ENCODE peak calls at places on chromosomes 12 and 14, in ten cellular contexts. One of them, this sample, is unnamed.
A peak's percentile ranks its signal among the peaks of the same experiment; 100 is the strongest.

GRCh38 chr12:54136844-54137580 is 51.8 kb downstream of the SMUG1 start:
- DNase-seq in stimulated activated CD4-positive, alpha-beta T cell treated with anti-CD3 and anti-CD28 coated beads, Interleukin-12 subunit alpha, Interleukin-12 subunit beta, amount 100 ng/mL, for 4 hours: no peak
- DNase-seq in stomach: no peak
- DNase-seq in lower lobe of right lung: no peak
- DNase-seq in thyroid gland: no peak
- DNase-seq in left cardiac atrium: no peak
- DNase-seq in Kasumi-1: no peak
- DNase-seq in non-pigmented ciliary epithelial cell: no peak
- DNase-seq in H54: no peak
- DNase-seq in caudate nucleus: no peak
- DNase-seq in this sample: no peak

GRCh38 chr12:61412209-61412608 is 848.0 kb upstream of the USP15 start:
- DNase-seq in non-pigmented ciliary epithelial cell: no peak
- DNase-seq in thyroid gland: no peak
- DNase-seq in caudate nucleus: no peak
- DNase-seq in stimulated activated CD4-positive, alpha-beta T cell treated with anti-CD3 and anti-CD28 coated beads, Interleukin-12 subunit alpha, Interleukin-12 subunit beta, amount 100 ng/mL, for 4 hours: no peak
- DNase-seq in left cardiac atrium: no peak
- DNase-seq in H54: no peak
- DNase-seq in lower lobe of right lung: no peak
- DNase-seq in Kasumi-1: no peak
- DNase-seq in stomach: no peak
- DNase-seq in this sample: no peak

GRCh38 chr12:109606261-109607028 is 32.9 kb downstream of the MVK start:
- DNase-seq in lower lobe of right lung: no peak
- DNase-seq in left cardiac atrium: peak; percentile 44
- DNase-seq in thyroid gland: no peak
- DNase-seq in H54: no peak
- DNase-seq in stimulated activated CD4-positive, alpha-beta T cell treated with anti-CD3 and anti-CD28 coated beads, Interleukin-12 subunit alpha, Interleukin-12 subunit beta, amount 100 ng/mL, for 4 hours: no peak
- DNase-seq in stomach: no peak
- DNase-seq in non-pigmented ciliary epithelial cell: no peak
- DNase-seq in Kasumi-1: no peak
- DNase-seq in caudate nucleus: peak; percentile 76
- DNase-seq in this sample: peak; percentile 86

GRCh38 chr12:93468008-93468371 is 676 bp downstream of the MRPL42 start:
- DNase-seq in caudate nucleus: no peak
- DNase-seq in lower lobe of right lung: no peak
- DNase-seq in H54: no peak
- DNase-seq in stimulated activated CD4-positive, alpha-beta T cell treated with anti-CD3 and anti-CD28 coated beads, Interleukin-12 subunit alpha, Interleukin-12 subunit beta, amount 100 ng/mL, for 4 hours: no peak
- DNase-seq in Kasumi-1: no peak
- DNase-seq in stomach: no peak
- DNase-seq in thyroid gland: no peak
- DNase-seq in non-pigmented ciliary epithelial cell: no peak
- DNase-seq in left cardiac atrium: no peak
- DNase-seq in this sample: no peak

GRCh38 chr12:93790472-93791152 is 113.4 kb downstream of the CRADD start:
- DNase-seq in stomach: no peak
- DNase-seq in H54: no peak
- DNase-seq in Kasumi-1: peak; percentile 17
- DNase-seq in left cardiac atrium: no peak
- DNase-seq in non-pigmented ciliary epithelial cell: peak; percentile 88
- DNase-seq in lower lobe of right lung: no peak
- DNase-seq in caudate nucleus: no peak
- DNase-seq in stimulated activated CD4-positive, alpha-beta T cell treated with anti-CD3 and anti-CD28 coated beads, Interleukin-12 subunit alpha, Interleukin-12 subunit beta, amount 100 ng/mL, for 4 hours: no peak
- DNase-seq in thyroid gland: no peak
- DNase-seq in this sample: no peak

GRCh38 chr12:100741084-100741711 is 53.4 kb upstream of the ANO4 start:
- DNase-seq in stomach: no peak
- DNase-seq in left cardiac atrium: no peak
- DNase-seq in thyroid gland: peak; percentile 9
- DNase-seq in H54: no peak
- DNase-seq in stimulated activated CD4-positive, alpha-beta T cell treated with anti-CD3 and anti-CD28 coated beads, Interleukin-12 subunit alpha, Interleukin-12 subunit beta, amount 100 ng/mL, for 4 hours: no peak
- DNase-seq in lower lobe of right lung: no peak
- DNase-seq in Kasumi-1: peak; percentile 54
- DNase-seq in caudate nucleus: no peak
- DNase-seq in non-pigmented ciliary epithelial cell: no peak
- DNase-seq in this sample: peak; percentile 32

GRCh38 chr14:90579088-90579487 is 182.3 kb downstream of the CALM1 start:
- DNase-seq in left cardiac atrium: no peak
- DNase-seq in caudate nucleus: no peak
- DNase-seq in H54: no peak
- DNase-seq in Kasumi-1: no peak
- DNase-seq in stimulated activated CD4-positive, alpha-beta T cell treated with anti-CD3 and anti-CD28 coated beads, Interleukin-12 subunit alpha, Interleukin-12 subunit beta, amount 100 ng/mL, for 4 hours: no peak
- DNase-seq in non-pigmented ciliary epithelial cell: no peak
- DNase-seq in thyroid gland: no peak
- DNase-seq in lower lobe of right lung: no peak
- DNase-seq in stomach: no peak
- DNase-seq in this sample: no peak

GRCh38 chr14:99517046-99517642 is 35.9 kb downstream of the CCNK start:
- DNase-seq in left cardiac atrium: no peak
- DNase-seq in thyroid gland: no peak
- DNase-seq in stimulated activated CD4-positive, alpha-beta T cell treated with anti-CD3 and anti-CD28 coated beads, Interleukin-12 subunit alpha, Interleukin-12 subunit beta, amount 100 ng/mL, for 4 hours: no peak
- DNase-seq in stomach: no peak
- DNase-seq in Kasumi-1: no peak
- DNase-seq in caudate nucleus: no peak
- DNase-seq in non-pigmented ciliary epithelial cell: no peak
- DNase-seq in H54: no peak
- DNase-seq in lower lobe of right lung: no peak
- DNase-seq in this sample: no peak

GRCh38 chr12:57833672-57834071 is 12.9 kb downstream of the CTDSP2 start:
- DNase-seq in H54: no peak
- DNase-seq in stimulated activated CD4-positive, alpha-beta T cell treated with anti-CD3 and anti-CD28 coated beads, Interleukin-12 subunit alpha, Interleukin-12 subunit beta, amount 100 ng/mL, for 4 hours: no peak
- DNase-seq in Kasumi-1: no peak
- DNase-seq in lower lobe of right lung: no peak
- DNase-seq in left cardiac atrium: no peak
- DNase-seq in non-pigmented ciliary epithelial cell: no peak
- DNase-seq in caudate nucleus: no peak
- DNase-seq in thyroid gland: no peak
- DNase-seq in stomach: no peak
- DNase-seq in this sample: no peak

GRCh38 chr12:109578330-109578927 is 4.8 kb downstream of the MVK start:
- DNase-seq in stimulated activated CD4-positive, alpha-beta T cell treated with anti-CD3 and anti-CD28 coated beads, Interleukin-12 subunit alpha, Interleukin-12 subunit beta, amount 100 ng/mL, for 4 hours: no peak
- DNase-seq in H54: no peak
- DNase-seq in caudate nucleus: no peak
- DNase-seq in left cardiac atrium: no peak
- DNase-seq in thyroid gland: no peak
- DNase-seq in non-pigmented ciliary epithelial cell: no peak
- DNase-seq in Kasumi-1: no peak
- DNase-seq in stomach: no peak
- DNase-seq in lower lobe of right lung: no peak
- DNase-seq in this sample: no peak

GRCh38 chr12:57614178-57614947 is 3.1 kb downstream of the ARHGEF25 start:
- DNase-seq in H54: no peak
- DNase-seq in caudate nucleus: no peak
- DNase-seq in thyroid gland: no peak
- DNase-seq in stimulated activated CD4-positive, alpha-beta T cell treated with anti-CD3 and anti-CD28 coated beads, Interleukin-12 subunit alpha, Interleukin-12 subunit beta, amount 100 ng/mL, for 4 hours: no peak
- DNase-seq in Kasumi-1: no peak
- DNase-seq in non-pigmented ciliary epithelial cell: no peak
- DNase-seq in stomach: no peak
- DNase-seq in left cardiac atrium: no peak
- DNase-seq in lower lobe of right lung: no peak
- DNase-seq in this sample: no peak

GRCh38 chr12:104579716-104580495 is 123.2 kb downstream of the CHST11 start:
- DNase-seq in non-pigmented ciliary epithelial cell: no peak
- DNase-seq in thyroid gland: no peak
- DNase-seq in stimulated activated CD4-positive, alpha-beta T cell treated with anti-CD3 and anti-CD28 coated beads, Interleukin-12 subunit alpha, Interleukin-12 subunit beta, amount 100 ng/mL, for 4 hours: no peak
- DNase-seq in lower lobe of right lung: no peak
- DNase-seq in caudate nucleus: no peak
- DNase-seq in H54: no peak
- DNase-seq in left cardiac atrium: no peak
- DNase-seq in stomach: no peak
- DNase-seq in Kasumi-1: no peak
- DNase-seq in this sample: no peak

GRCh38 chr14:21039585-21040369 is 2.4 kb upstream of the RNASE7 start:
- DNase-seq in left cardiac atrium: no peak
- DNase-seq in thyroid gland: peak; percentile 56
- DNase-seq in lower lobe of right lung: no peak
- DNase-seq in stomach: peak; percentile 49
- DNase-seq in non-pigmented ciliary epithelial cell: no peak
- DNase-seq in H54: no peak
- DNase-seq in Kasumi-1: peak; percentile 85
- DNase-seq in caudate nucleus: peak; percentile 59
- DNase-seq in stimulated activated CD4-positive, alpha-beta T cell treated with anti-CD3 and anti-CD28 coated beads, Interleukin-12 subunit alpha, Interleukin-12 subunit beta, amount 100 ng/mL, for 4 hours: no peak
- DNase-seq in this sample: peak; percentile 64

GRCh38 chr12:104930388-104931326 is 27.4 kb downstream of the SLC41A2 start:
- DNase-seq in stomach: no peak
- DNase-seq in caudate nucleus: no peak
- DNase-seq in H54: no peak
- DNase-seq in thyroid gland: no peak
- DNase-seq in left cardiac atrium: no peak
- DNase-seq in stimulated activated CD4-positive, alpha-beta T cell treated with anti-CD3 and anti-CD28 coated beads, Interleukin-12 subunit alpha, Interleukin-12 subunit beta, amount 100 ng/mL, for 4 hours: peak; percentile 7
- DNase-seq in lower lobe of right lung: no peak
- DNase-seq in non-pigmented ciliary epithelial cell: no peak
- DNase-seq in Kasumi-1: no peak
- DNase-seq in this sample: no peak

GRCh38 chr12:123105427-123105826 is 45.5 kb downstream of the PITPNM2 start:
- DNase-seq in caudate nucleus: no peak
- DNase-seq in non-pigmented ciliary epithelial cell: no peak
- DNase-seq in Kasumi-1: no peak
- DNase-seq in H54: no peak
- DNase-seq in lower lobe of right lung: no peak
- DNase-seq in left cardiac atrium: no peak
- DNase-seq in thyroid gland: no peak
- DNase-seq in stimulated activated CD4-positive, alpha-beta T cell treated with anti-CD3 and anti-CD28 coated beads, Interleukin-12 subunit alpha, Interleukin-12 subunit beta, amount 100 ng/mL, for 4 hours: no peak
- DNase-seq in stomach: no peak
- DNase-seq in this sample: no peak

GRCh38 chr14:97058071-97058470 is 260.9 kb downstream of the VRK1 start:
- DNase-seq in lower lobe of right lung: no peak
- DNase-seq in Kasumi-1: no peak
- DNase-seq in H54: no peak
- DNase-seq in stomach: no peak
- DNase-seq in thyroid gland: no peak
- DNase-seq in stimulated activated CD4-positive, alpha-beta T cell treated with anti-CD3 and anti-CD28 coated beads, Interleukin-12 subunit alpha, Interleukin-12 subunit beta, amount 100 ng/mL, for 4 hours: no peak
- DNase-seq in left cardiac atrium: no peak
- DNase-seq in caudate nucleus: no peak
- DNase-seq in non-pigmented ciliary epithelial cell: no peak
- DNase-seq in this sample: no peak

GRCh38 chr14:105083926-105084685 is 18.9 kb upstream of the GPR132 start:
- DNase-seq in left cardiac atrium: no peak
- DNase-seq in thyroid gland: no peak
- DNase-seq in lower lobe of right lung: no peak
- DNase-seq in non-pigmented ciliary epithelial cell: no peak
- DNase-seq in stomach: no peak
- DNase-seq in stimulated activated CD4-positive, alpha-beta T cell treated with anti-CD3 and anti-CD28 coated beads, Interleukin-12 subunit alpha, Interleukin-12 subunit beta, amount 100 ng/mL, for 4 hours: no peak
- DNase-seq in caudate nucleus: no peak
- DNase-seq in H54: no peak
- DNase-seq in Kasumi-1: no peak
- DNase-seq in this sample: no peak

GRCh38 chr14:104563742-104564615 is 15.6 kb upstream of the C14orf180 start:
- DNase-seq in lower lobe of right lung: peak; percentile 71
- DNase-seq in thyroid gland: peak; percentile 77
- DNase-seq in left cardiac atrium: peak; percentile 81
- DNase-seq in caudate nucleus: peak; percentile 72
- DNase-seq in stomach: peak; percentile 75
- DNase-seq in stimulated activated CD4-positive, alpha-beta T cell treated with anti-CD3 and anti-CD28 coated beads, Interleukin-12 subunit alpha, Interleukin-12 subunit beta, amount 100 ng/mL, for 4 hours: peak; percentile 61
- DNase-seq in H54: peak; percentile 94
- DNase-seq in non-pigmented ciliary epithelial cell: no peak
- DNase-seq in Kasumi-1: peak; percentile 40
- DNase-seq in this sample: peak; percentile 91

GRCh38 chr12:129589503-129589902 is 314.3 kb downstream of the TMEM132D start:
- DNase-seq in thyroid gland: no peak
- DNase-seq in stomach: no peak
- DNase-seq in stimulated activated CD4-positive, alpha-beta T cell treated with anti-CD3 and anti-CD28 coated beads, Interleukin-12 subunit alpha, Interleukin-12 subunit beta, amount 100 ng/mL, for 4 hours: no peak
- DNase-seq in non-pigmented ciliary epithelial cell: no peak
- DNase-seq in H54: no peak
- DNase-seq in caudate nucleus: no peak
- DNase-seq in lower lobe of right lung: no peak
- DNase-seq in left cardiac atrium: no peak
- DNase-seq in Kasumi-1: no peak
- DNase-seq in this sample: no peak

GRCh38 chr12:117660896-117661295 is 299.5 kb upstream of the NOS1 start:
- DNase-seq in H54: no peak
- DNase-seq in left cardiac atrium: no peak
- DNase-seq in stimulated activated CD4-positive, alpha-beta T cell treated with anti-CD3 and anti-CD28 coated beads, Interleukin-12 subunit alpha, Interleukin-12 subunit beta, amount 100 ng/mL, for 4 hours: no peak
- DNase-seq in stomach: no peak
- DNase-seq in thyroid gland: no peak
- DNase-seq in caudate nucleus: no peak
- DNase-seq in lower lobe of right lung: no peak
- DNase-seq in Kasumi-1: no peak
- DNase-seq in non-pigmented ciliary epithelial cell: no peak
- DNase-seq in this sample: no peak

GRCh38 chr14:22508662-22509035 is 80.4 kb downstream of the DAD1 start:
- DNase-seq in lower lobe of right lung: no peak
- DNase-seq in stimulated activated CD4-positive, alpha-beta T cell treated with anti-CD3 and anti-CD28 coated beads, Interleukin-12 subunit alpha, Interleukin-12 subunit beta, amount 100 ng/mL, for 4 hours: no peak
- DNase-seq in stomach: no peak
- DNase-seq in left cardiac atrium: no peak
- DNase-seq in non-pigmented ciliary epithelial cell: no peak
- DNase-seq in H54: no peak
- DNase-seq in thyroid gland: no peak
- DNase-seq in Kasumi-1: no peak
- DNase-seq in caudate nucleus: no peak
- DNase-seq in this sample: no peak

GRCh38 chr12:69475237-69475984 is 5.2 kb downstream of the FRS2 start:
- DNase-seq in lower lobe of right lung: no peak
- DNase-seq in stomach: no peak
- DNase-seq in H54: no peak
- DNase-seq in caudate nucleus: no peak
- DNase-seq in non-pigmented ciliary epithelial cell: no peak
- DNase-seq in left cardiac atrium: no peak
- DNase-seq in Kasumi-1: no peak
- DNase-seq in thyroid gland: no peak
- DNase-seq in stimulated activated CD4-positive, alpha-beta T cell treated with anti-CD3 and anti-CD28 coated beads, Interleukin-12 subunit alpha, Interleukin-12 subunit beta, amount 100 ng/mL, for 4 hours: no peak
- DNase-seq in this sample: peak; percentile 17

GRCh38 chr14:100438678-100439592 is 115.8 kb downstream of the SLC25A47 start:
- DNase-seq in Kasumi-1: no peak
- DNase-seq in left cardiac atrium: peak; percentile 35
- DNase-seq in stomach: peak; percentile 42
- DNase-seq in caudate nucleus: peak; percentile 58
- DNase-seq in lower lobe of right lung: peak; percentile 64
- DNase-seq in thyroid gland: peak; percentile 54
- DNase-seq in non-pigmented ciliary epithelial cell: no peak
- DNase-seq in H54: peak; percentile 90
- DNase-seq in stimulated activated CD4-positive, alpha-beta T cell treated with anti-CD3 and anti-CD28 coated beads, Interleukin-12 subunit alpha, Interleukin-12 subunit beta, amount 100 ng/mL, for 4 hours: peak; percentile 41
- DNase-seq in this sample: no peak